ENCODE peak calls at places on chromosomes 1 and 21, in ten cellular contexts. H is fibroblast of mammary gland, C is GM23338, X is fibroblast of pulmonary artery, I is spleen, W is tibial nerve, A is transverse colon, U is astrocyte of the spinal cord, N is K562, G is fibroblast of lung. F is an unnamed sample.

GRCh38 chr1:3629561-3630160 is 4.8 kb downstream of the TPRG1L start:
- DNase-seq in H (no peak), C (no peak), X (no peak), I (peak), W (no peak), A (no peak), U (no peak), N (no peak), G (no peak), F (no peak)

GRCh38 chr1:97089223-97089622 is 367.6 kb downstream of the PTBP2 start:
- DNase-seq in H (no peak), C (no peak), X (no peak), I (no peak), W (no peak), A (no peak), U (no peak), N (no peak), G (no peak), F (no peak)

GRCh38 chr1:60213253-60213652 is 139.7 kb upstream of the C1orf87 start:
- DNase-seq in H (no peak), C (peak), X (no peak), I (no peak), W (no peak), A (no peak), U (no peak), N (no peak), G (no peak), F (no peak)

GRCh38 chr1:153032677-153033308 is 1.8 kb downstream of the SPRR1B start:
- DNase-seq in H (peak), C (peak), X (peak), I (no peak), W (no peak), A (no peak), U (peak), N (peak), G (peak), F (peak)

GRCh38 chr1:93005252-93005598 is 44.0 kb upstream of the DIPK1A start:
- DNase-seq in H (no peak), C (no peak), X (no peak), I (no peak), W (no peak), A (no peak), U (no peak), N (no peak), G (no peak), F (no peak)

GRCh38 chr1:8276173-8276914 is 41.6 kb upstream of the SLC45A1 start:
- DNase-seq in H (no peak), C (no peak), X (no peak), I (no peak), W (no peak), A (no peak), U (no peak), N (peak), G (no peak), F (no peak)

GRCh38 chr1:150560011-150560438 is 10.8 kb downstream of the ADAMTSL4 start:
- DNase-seq in H (peak), C (peak), X (peak), I (peak), W (peak), A (peak), U (peak), N (peak), G (no peak), F (no peak)

GRCh38 chr1:155527672-155528071 is 34.9 kb downstream of the ASH1L start:
- DNase-seq in H (no peak), C (no peak), X (no peak), I (no peak), W (no peak), A (no peak), U (no peak), N (peak), G (no peak), F (peak)

GRCh38 chr1:109928591-109929111 is 18.0 kb downstream of the CSF1 start:
- DNase-seq in H (peak), C (no peak), X (peak), I (no peak), W (peak), A (peak), U (peak), N (no peak), G (peak), F (peak)

GRCh38 chr21:34017127-34017961 is 56.0 kb upstream of the MRPS6 start:
- DNase-seq in H (no peak), C (no peak), X (no peak), I (no peak), W (no peak), A (no peak), U (no peak), N (no peak), G (peak), F (no peak)

GRCh38 chr1:159983681-159984080 is 29.6 kb upstream of the SLAMF9 start:
- DNase-seq in H (no peak), C (no peak), X (no peak), I (no peak), W (no peak), A (no peak), U (no peak), N (no peak), G (no peak), F (no peak)

GRCh38 chr1:241717975-241718374 is 65.9 kb downstream of the WDR64 start:
- DNase-seq in H (peak), C (no peak), X (no peak), I (no peak), W (no peak), A (no peak), U (no peak), N (no peak), G (no peak), F (no peak)

GRCh38 chr1:204286323-204286714 is 72.5 kb upstream of the GOLT1A start:
- DNase-seq in H (no peak), C (no peak), X (no peak), I (no peak), W (no peak), A (no peak), U (no peak), N (no peak), G (no peak), F (no peak)

GRCh38 chr1:240199758-240200655 is 108.3 kb downstream of the FMN2 start:
- DNase-seq in H (no peak), C (no peak), X (no peak), I (no peak), W (no peak), A (no peak), U (no peak), N (no peak), G (no peak), F (no peak)

GRCh38 chr1:157360021-157360390 is 192.3 kb downstream of the FCRL5 start:
- DNase-seq in H (no peak), C (no peak), X (no peak), I (no peak), W (no peak), A (no peak), U (no peak), N (no peak), G (no peak), F (no peak)

GRCh38 chr1:2496087-2496622 is 20.1 kb downstream of the PLCH2 start:
- DNase-seq in H (no peak), C (no peak), X (no peak), I (peak), W (no peak), A (peak), U (no peak), N (no peak), G (no peak), F (no peak)

GRCh38 chr1:152410599-152410998 is 3.5 kb downstream of the CRNN start:
- DNase-seq in H (no peak), C (peak), X (no peak), I (no peak), W (no peak), A (no peak), U (peak), N (no peak), G (peak), F (no peak)

GRCh38 chr1:6208723-6209660 is 3.1 kb downstream of the RNF207 start:
- DNase-seq in H (peak), C (peak), X (peak), I (no peak), W (no peak), A (peak), U (peak), N (peak), G (peak), F (no peak)

GRCh38 chr1:196628838-196629237 is 20.6 kb upstream of the KCNT2 start:
- DNase-seq in H (no peak), C (no peak), X (no peak), I (no peak), W (no peak), A (no peak), U (no peak), N (no peak), G (no peak), F (no peak)
- H3K4me3 ChIP-seq in H (no peak), C (no peak), X (no peak), I (no peak), W (no peak), A (no peak), U (no peak), N (no peak), G (no peak), F (no peak)

DNA sequence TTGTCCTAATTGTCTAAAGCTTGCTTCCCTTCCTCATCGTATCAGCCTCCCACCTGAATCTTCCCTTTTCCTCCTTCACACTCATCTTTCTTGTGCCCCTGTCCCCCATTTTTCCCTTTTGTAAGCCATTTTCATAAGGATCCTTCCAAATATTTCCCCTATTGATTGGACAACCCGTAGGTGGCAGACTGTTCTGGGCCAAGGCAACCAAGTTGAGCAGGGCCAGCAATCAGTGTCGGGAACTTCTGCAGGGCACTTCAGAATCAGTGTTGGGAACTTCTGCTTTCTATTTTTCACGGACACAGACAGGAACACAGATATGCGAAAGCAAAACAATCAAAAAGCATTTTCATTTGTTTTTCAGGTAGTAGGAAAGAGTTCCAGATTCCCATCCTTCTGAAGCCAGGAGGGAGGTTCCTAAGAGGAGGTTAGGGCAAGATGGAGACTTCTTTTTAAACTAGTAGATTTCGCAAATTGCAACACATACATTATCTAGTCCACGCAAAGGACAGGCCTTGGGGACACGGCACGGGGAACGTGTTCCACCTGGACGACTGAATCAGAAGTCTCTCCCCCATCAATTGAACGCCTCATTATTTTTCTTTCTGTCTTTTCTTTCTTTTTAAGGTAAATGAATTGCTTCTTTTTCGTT is 691 bp upstream of the MPZL1 start:
- DNase-seq in H (peak), C (no peak), X (peak), I (no peak), W (no peak), A (peak), U (peak), N (peak), G (peak), F (peak)
- TF ChIP-seq CTCF in H (peak), C (peak), X (peak), I (no peak), W (no peak), A (peak), U (peak), N (peak), G (peak), F (peak)

GRCh38 chr1:15417365-15417934 is 7.8 kb downstream of the EFHD2 start:
- DNase-seq in H (peak), C (no peak), X (peak), I (peak), W (no peak), A (peak), U (peak), N (peak), G (peak), F (peak)
- H3K4me3 ChIP-seq in H (no peak), C (no peak), X (no peak), I (peak), W (no peak), A (no peak), U (no peak), N (no peak), G (no peak), F (peak)

GRCh38 chr1:39214998-39215873 is 10.7 kb downstream of the MACF1 start:
- DNase-seq in H (no peak), C (no peak), X (no peak), I (peak), W (no peak), A (peak), U (no peak), N (peak), G (peak), F (no peak)

GRCh38 chr1:39214021-39214713 is 9.7 kb downstream of the MACF1 start:
- DNase-seq in H (no peak), C (peak), X (peak), I (no peak), W (no peak), A (no peak), U (no peak), N (peak), G (peak), F (no peak)

GRCh38 chr1:39212499-39212898 is 8.0 kb downstream of the MACF1 start:
- DNase-seq in H (no peak), C (no peak), X (no peak), I (no peak), W (no peak), A (no peak), U (no peak), N (no peak), G (no peak), F (no peak)

GRCh38 chr1:39214714-39214997 is 10.2 kb downstream of the MACF1 start:
- DNase-seq in H (no peak), C (no peak), X (no peak), I (no peak), W (no peak), A (no peak), U (no peak), N (no peak), G (no peak), F (no peak)

GRCh38 chr1:39213511-39214002 is 9.1 kb downstream of the MACF1 start:
- DNase-seq in H (peak), C (no peak), X (peak), I (no peak), W (no peak), A (no peak), U (peak), N (no peak), G (peak), F (peak)
- TF ChIP-seq CTCF in H (no peak), C (no peak), X (no peak), I (no peak), W (no peak), A (no peak), U (no peak), N (no peak), G (no peak), F (no peak)

F was measured in brain microvascular endothelial cell.